ENCODE peak calls at places on chromosomes 3 and 15, in four cellular contexts. H is T-cell; L is foreskin keratinocyte; P is effector memory CD8-positive, alpha-beta T cell. B is an unnamed sample.

GRCh38 chr3:60314064-60314463 is 937.2 kb downstream of the FHIT start:
- ATAC-seq in H (no peak), L (no peak), P (no peak), B (no peak)

GRCh38 chr3:71854096-71854495 is 69.1 kb upstream of the PROK2 start:
- ATAC-seq in H (no peak), L (no peak), P (no peak), B (no peak)

GRCh38 chr3:179292440-179292839 is 30.4 kb upstream of the ZNF639 start:
- ATAC-seq in H (no peak), L (no peak), P (no peak), B (no peak)

GRCh38 chr3:71025516-71025915 is 558.0 kb downstream of the FOXP1 start:
- ATAC-seq in H (no peak), L (no peak), P (no peak), B (no peak)

GRCh38 chr3:63869929-63870328 is 6.3 kb downstream of the ATXN7 start:
- ATAC-seq in H (no peak), L (peak; percentile 5), P (no peak), B (no peak)

GRCh38 chr15:74978503-74978902 is 16.9 kb upstream of the SCAMP5 start:
- ATAC-seq in H (peak; percentile 77), L (no peak), P (no peak), B (no peak)

GRCh38 chr15:24054547-24055245 is 367.6 kb upstream of the NDN start:
- ATAC-seq in H (no peak), L (no peak), P (no peak), B (no peak)

GRCh38 chr3:59981377-59981776 is 931.6 kb upstream of the CFAP20DC start:
- ATAC-seq in H (peak; percentile 53), L (no peak), P (peak; percentile 89), B (no peak)

GRCh38 chr3:14602804-14603644 is 48.5 kb upstream of the CCDC174 start:
- ATAC-seq in H (no peak), L (peak; percentile 13), P (no peak), B (peak; percentile 29)

GRCh38 chr3:60764870-60765269 is 486.4 kb downstream of the FHIT start:
- ATAC-seq in H (no peak), L (no peak), P (no peak), B (no peak)

GRCh38 chr15:25905140-25905539 is 42.0 kb upstream of the ATP10A start:
- ATAC-seq in H (no peak), L (no peak), P (no peak), B (peak; percentile 82)

GRCh38 chr3:7309707-7310106 is 448.8 kb downstream of the GRM7 start:
- ATAC-seq in H (no peak), L (no peak), P (no peak), B (no peak)

GRCh38 chr15:78866824-78867223 is 5.9 kb upstream of the MORF4L1 start:
- ATAC-seq in H (no peak), L (no peak), P (no peak), B (no peak)

GRCh38 chr15:101657968-101658784 is 6.0 kb upstream of the TM2D3 start:
- ATAC-seq in H (no peak), L (no peak), P (no peak), B (no peak)

GRCh38 chr3:111585214-111585613 is 9.9 kb downstream of the ZBED2 start:
- ATAC-seq in H (no peak), L (peak; percentile 70), P (no peak), B (peak; percentile 96)

GRCh38 chr3:78360849-78361248 is 1321.0 kb downstream of the ROBO2 start:
- ATAC-seq in H (no peak), L (no peak), P (no peak), B (no peak)

GRCh38 chr3:55646121-55646520 is 159.0 kb upstream of the WNT5A start:
- ATAC-seq in H (no peak), L (no peak), P (no peak), B (no peak)